ENCODE peak calls at places on chromosomes 4 and X, in six cellular contexts. S, J, M, H, P and R are unnamed samples.

GRCh38 chrX:20056704-20057103 is 60.0 kb downstream of the MAP7D2 start:
- DNase-seq in S (no peak), J (no peak), M (no peak), H (no peak), P (no peak), R (no peak)

GRCh38 chr4:158722917-158723793 is at the start of gene PPID:
- DNase-seq in S (peak; percentile 75), J (peak; percentile 56), M (peak; percentile 74), H (peak; percentile 76), P (peak; percentile 93), R (peak; percentile 66)

GRCh38 chr4:137614491-137614890 is 82.2 kb upstream of the PCDH18 start:
- DNase-seq in S (peak; percentile 49), J (no peak), M (no peak), H (no peak), P (no peak), R (no peak)

GRCh38 chrX:18833071-18833731 is 125.8 kb downstream of the PPEF1 start:
- DNase-seq in S (peak; percentile 78), J (peak; percentile 14), M (no peak), H (no peak), P (no peak), R (no peak)

GRCh38 chr4:99945718-99946345 is 586 bp downstream of the DNAJB14 start:
- DNase-seq in S (peak; percentile 36), J (no peak), M (no peak), H (no peak), P (no peak), R (no peak)

GRCh38 chrX:97267376-97267775 is 383.7 kb downstream of the RPA4 start:
- DNase-seq in S (peak; percentile 15), J (no peak), M (no peak), H (no peak), P (no peak), R (no peak)

GRCh38 chr4:113899260-113900177 is 79.9 kb downstream of the ARSJ start:
- DNase-seq in S (no peak), J (no peak), M (no peak), H (peak; percentile 72), P (no peak), R (peak; percentile 12)

GRCh38 chrX:129726307-129727111 is 12.3 kb upstream of the XPNPEP2 start:
- DNase-seq in S (peak; percentile 69), J (peak; percentile 33), M (peak; percentile 5), H (no peak), P (peak; percentile 66), R (no peak)

GRCh38 chrX:46611658-46612362 is 38.2 kb downstream of the CHST7 start:
- DNase-seq in S (no peak), J (no peak), M (peak; percentile 8), H (peak; percentile 71), P (no peak), R (peak; percentile 4)

GRCh38 chr4:24778427-24779225 is 16.7 kb upstream of the SOD3 start:
- DNase-seq in S (peak; percentile 99), J (peak; percentile 46), M (no peak), H (no peak), P (no peak), R (no peak)

GRCh38 chr4:116016201-116016600 is 902.8 kb upstream of the NDST4 start:
- DNase-seq in S (peak; percentile 18), J (no peak), M (no peak), H (no peak), P (no peak), R (no peak)

GRCh38 chr4:20426028-20426427 is 174.3 kb downstream of the SLIT2 start:
- DNase-seq in S (no peak), J (no peak), M (no peak), H (no peak), P (no peak), R (no peak)

GRCh38 chrX:65920620-65921019 is 119.3 kb downstream of the VSIG4 start:
- DNase-seq in S (no peak), J (no peak), M (no peak), H (no peak), P (no peak), R (no peak)

GRCh38 chr4:26136615-26137014 is 184.2 kb upstream of the RBPJ start:
- DNase-seq in S (no peak), J (no peak), M (no peak), H (no peak), P (no peak), R (no peak)

GRCh38 chr4:17447675-17448298 is 64.1 kb downstream of the QDPR start:
- DNase-seq in S (peak; percentile 83), J (no peak), M (peak; percentile 7), H (peak; percentile 39), P (no peak), R (no peak)

GRCh38 chr4:177190995-177191568 is 118.6 kb upstream of the NEIL3 start:
- DNase-seq in S (no peak), J (no peak), M (no peak), H (no peak), P (no peak), R (no peak)

GRCh38 chrX:103343105-103343504 is 13.1 kb downstream of the TCEAL7 start:
- DNase-seq in S (peak; percentile 65), J (peak; percentile 17), M (peak; percentile 4), H (peak; percentile 18), P (no peak), R (no peak)

GRCh38 chr4:40462326-40462725 is 127.2 kb downstream of the CHRNA9 start:
- DNase-seq in S (no peak), J (no peak), M (no peak), H (no peak), P (no peak), R (no peak)

GRCh38 chr4:108008721-108009120 is 19.0 kb downstream of the HADH start:
- DNase-seq in S (peak; percentile 61), J (no peak), M (no peak), H (no peak), P (no peak), R (no peak)

GRCh38 chr4:138890921-138891570 is 124.5 kb upstream of the NOCT start:
- DNase-seq in S (no peak), J (no peak), M (no peak), H (no peak), P (no peak), R (no peak)

GRCh38 chr4:177574446-177574845 is 132.2 kb upstream of the AGA start:
- DNase-seq in S (peak; percentile 27), J (no peak), M (no peak), H (no peak), P (no peak), R (no peak)

GRCh38 chrX:119736206-119736764 is 22.1 kb upstream of the SOWAHD start:
- DNase-seq in S (no peak), J (no peak), M (no peak), H (no peak), P (no peak), R (no peak)

GRCh38 chr4:33060873-33061542 is 2340.8 kb downstream of the PCDH7 start:
- DNase-seq in S (peak; percentile 67), J (no peak), M (no peak), H (no peak), P (no peak), R (no peak)

GRCh38 chr4:16809064-16809463 is 89.4 kb downstream of the LDB2 start:
- DNase-seq in S (no peak), J (no peak), M (no peak), H (no peak), P (no peak), R (no peak)

GRCh38 chrX:151973262-151973661 is 1.2 kb downstream of the GABRE start:
- DNase-seq in S (no peak), J (no peak), M (no peak), H (no peak), P (no peak), R (no peak)

GRCh38 chr4:101239685-101240084 is 107.6 kb downstream of the PPP3CA start:
- DNase-seq in S (peak; percentile 33), J (no peak), M (no peak), H (no peak), P (no peak), R (no peak)

GRCh38 chrX:20711366-20711765 is 444.7 kb upstream of the RPS6KA3 start:
- DNase-seq in S (no peak), J (no peak), M (no peak), H (no peak), P (no peak), R (no peak)

GRCh38 chrX:22320236-22320635 is 47.5 kb downstream of the CBLL2 start:
- DNase-seq in S (no peak), J (no peak), M (no peak), H (no peak), P (no peak), R (no peak)
- H3K4me1 ChIP-seq in S (no peaks in the 10 kb centered on the region), J (no peaks in the 10 kb centered on the region), M (no peaks in the 10 kb centered on the region), H (no peaks in the 10 kb centered on the region), P (no peaks in the 10 kb centered on the region), R (no peaks in the 10 kb centered on the region)

GRCh38 chr4:10025230-10025806 is 4.0 kb upstream of the SLC2A9 start:
- DNase-seq in S (no peak), J (no peak), M (no peak), H (no peak), P (no peak), R (no peak)

GRCh38 chr4:10022346-10023049 is 1.2 kb upstream of the SLC2A9 start:
- DNase-seq in S (no peak), J (no peak), M (no peak), H (no peak), P (no peak), R (no peak)

GRCh38 chr4:10023806-10024205 is 2.5 kb upstream of the SLC2A9 start:
- DNase-seq in S (no peak), J (no peak), M (no peak), H (no peak), P (no peak), R (no peak)

GRCh38 chr4:10023050-10023419 is 1.7 kb upstream of the SLC2A9 start:
- DNase-seq in S (no peak), J (no peak), M (no peak), H (no peak), P (no peak), R (no peak)

GRCh38 chr4:10024303-10024702 is 3.0 kb upstream of the SLC2A9 start:
- DNase-seq in S (no peak), J (no peak), M (no peak), H (no peak), P (no peak), R (no peak)
- H3K4me1 ChIP-seq in S (peaks cover 7% of the 10 kb centered on the region), J (peaks cover 12% of the 10 kb centered on the region), M (peaks cover 4% of the 10 kb centered on the region), H (peaks cover 4% of the 10 kb centered on the region), P (peaks cover 31% of the 10 kb centered on the region), R (peaks cover 4% of the 10 kb centered on the region)

GRCh38 chr4:39029752-39030694 is 2.2 kb downstream of the TMEM156 start:
- DNase-seq in S (no peak), J (no peak), M (no peak), H (peak; percentile 22), P (no peak), R (no peak)
- H3K4me1 ChIP-seq in S (no peaks in the 10 kb centered on the region), J (peaks cover 4% of the 10 kb centered on the region), M (peaks cover 57% of the 10 kb centered on the region), H (peaks cover 46% of the 10 kb centered on the region), P (peaks cover 5% of the 10 kb centered on the region), R (peaks cover 21% of the 10 kb centered on the region)

DNA sequence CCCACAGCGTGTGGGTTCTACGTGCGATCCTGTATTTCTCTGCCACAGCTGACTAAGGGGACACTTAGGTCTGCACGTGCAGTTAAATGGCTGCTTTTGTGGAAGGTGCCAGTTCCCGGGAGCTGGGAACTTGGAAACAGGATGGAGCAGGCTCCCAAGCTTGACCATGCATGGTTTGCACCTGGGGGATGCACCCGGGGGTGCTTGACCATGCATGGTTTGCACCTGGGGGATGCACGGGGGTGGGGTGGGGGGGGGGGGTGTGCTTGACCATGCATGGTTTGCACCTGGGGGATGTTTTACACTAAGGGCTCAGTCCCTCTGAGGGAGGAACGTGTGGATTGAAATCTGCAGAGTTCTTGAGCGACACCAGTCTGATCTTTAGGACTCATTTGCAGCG is 5.7 kb downstream of the WFS1 start:
- DNase-seq in S (no peak), J (no peak), M (no peak), H (no peak), P (no peak), R (no peak)
- H3K4me1 ChIP-seq in S (peaks cover 34% of the 10 kb centered on the region), J (peaks cover 59% of the 10 kb centered on the region), M (peaks cover 11% of the 10 kb centered on the region), H (peaks cover 15% of the 10 kb centered on the region), P (peaks cover 72% of the 10 kb centered on the region), R (peaks cover 13% of the 10 kb centered on the region)

GRCh38 chr4:29829067-29829466 is 891.1 kb upstream of the PCDH7 start:
- DNase-seq in S (no peak), J (no peak), M (no peak), H (no peak), P (no peak), R (no peak)
- H3K4me1 ChIP-seq in S (no peaks in the 10 kb centered on the region), J (no peaks in the 10 kb centered on the region), M (no peaks in the 10 kb centered on the region), H (no peaks in the 10 kb centered on the region), P (no peaks in the 10 kb centered on the region), R (no peaks in the 10 kb centered on the region)